ENCODE peak calls at places on chromosomes 4 and X, in ten cellular contexts. Q is stomach; F is mucosa of descending colon; Y is lung; U is AG10803; V is naive thymus-derived CD4-positive, alpha-beta T cell; J is dorsolateral prefrontal cortex; X is AG09309; E is GM12865; C is fibroblast of the aortic adventitia. I is an unnamed sample.

GRCh38 chr4:140626982-140627381 is 58.2 kb upstream of the UCP1 start:
- DNase-seq in Y (no peak), E (no peak), U (no peak), J (no peak), F (no peak), Q (no peak), C (no peak), V (no peak), X (no peak), I (no peak)

GRCh38 chr4:2946812-2947600 is 16.2 kb downstream of the NOP14 start:
- DNase-seq in X (no peak), Y (no peak), C (no peak), E (no peak), F (no peak), Q (no peak), V (no peak), J (no peak), U (no peak), I (no peak)

GRCh38 chr4:4762909-4763814 is 96.3 kb upstream of the MSX1 start:
- DNase-seq in F (no peak), X (peak), V (no peak), E (peak), J (no peak), Y (no peak), Q (no peak), C (peak), U (peak), I (peak)

GRCh38 chrX:27583976-27584375 is 6.2 kb upstream of the DCAF8L2 start:
- DNase-seq in E (no peak), X (no peak), J (no peak), Y (no peak), U (no peak), V (no peak), Q (no peak), C (peak), F (no peak), I (no peak)

GRCh38 chrX:140744085-140744484 is 34.5 kb downstream of the LINC00632 start:
- DNase-seq in C (no peak), Y (no peak), V (no peak), Q (no peak), F (no peak), J (no peak), U (no peak), E (no peak), X (no peak), I (peak)

GRCh38 chrX:112746812-112747630 is 67.3 kb upstream of the LHFPL1 start:
- DNase-seq in J (no peak), F (no peak), Q (no peak), C (peak), E (no peak), X (no peak), U (no peak), V (no peak), Y (no peak), I (no peak)

GRCh38 chrX:15299945-15300851 is 15.2 kb downstream of the ASB11 start:
- DNase-seq in V (no peak), Y (no peak), U (peak), C (peak), X (no peak), Q (no peak), J (no peak), E (peak), F (no peak), I (no peak)

GRCh38 chr4:36269116-36269515 is 12.3 kb upstream of the DTHD1 start:
- DNase-seq in J (no peak), U (no peak), Y (no peak), Q (no peak), F (no peak), X (no peak), C (no peak), V (peak), E (peak), I (peak)

GRCh38 chr4:35604724-35605123 is 639.6 kb downstream of the ARAP2 start:
- DNase-seq in E (peak), Y (no peak), F (no peak), U (no peak), J (no peak), C (no peak), V (no peak), Q (no peak), X (no peak), I (no peak)

GRCh38 chr4:4461850-4462249 is 74.9 kb downstream of the NSG1 start:
- DNase-seq in Q (peak), E (no peak), C (no peak), V (no peak), J (no peak), U (no peak), Y (no peak), X (no peak), F (peak), I (peak)

GRCh38 chrX:18877472-18877871 is 106.4 kb downstream of the PHKA2 start:
- DNase-seq in E (no peak), V (no peak), Y (no peak), F (no peak), Q (no peak), U (no peak), C (no peak), X (no peak), J (no peak), I (no peak)

GRCh38 chr4:145956288-145956890 is 17.8 kb upstream of the ZNF827 start:
- DNase-seq in J (no peak), U (peak), F (no peak), C (peak), V (peak), Q (no peak), X (no peak), E (peak), Y (no peak), I (no peak)

GRCh38 chrX:40094900-40095587 is 2.7 kb downstream of the BCOR start:
- DNase-seq in Y (no peak), C (no peak), J (no peak), E (no peak), U (no peak), X (no peak), V (no peak), F (peak), Q (no peak), I (no peak)

GRCh38 chr4:89803915-89804314 is 33.0 kb downstream of the SNCA start:
- DNase-seq in J (no peak), V (no peak), E (no peak), U (no peak), Q (no peak), Y (no peak), F (no peak), C (no peak), X (no peak), I (no peak)

GRCh38 chr4:47856713-47857112 is 18.8 kb upstream of the CORIN start:
- DNase-seq in X (no peak), E (no peak), F (no peak), Y (no peak), U (no peak), C (no peak), J (no peak), Q (no peak), V (no peak), I (no peak)

GRCh38 chr4:53043900-53044650 is 182.0 kb downstream of the RASL11B start:
- DNase-seq in E (no peak), V (no peak), C (no peak), U (no peak), Q (no peak), J (no peak), Y (no peak), X (no peak), F (no peak), I (no peak)

GRCh38 chr4:38069271-38069760 is 109.1 kb downstream of the PTTG2 start:
- DNase-seq in C (peak), J (no peak), F (peak), U (no peak), X (no peak), E (peak), Q (peak), Y (peak), V (peak), I (no peak)

GRCh38 chrX:44459501-44459900 is 83.2 kb downstream of the FUNDC1 start:
- DNase-seq in F (no peak), C (no peak), Q (no peak), Y (no peak), X (no peak), J (no peak), V (no peak), E (no peak), U (no peak), I (no peak)

GRCh38 chr4:66688674-66689073 is 856.6 kb downstream of the CENPC start:
- DNase-seq in C (peak), X (peak), U (peak), F (no peak), E (no peak), J (no peak), Q (no peak), Y (no peak), V (no peak), I (no peak)

GRCh38 chr4:53644607-53645006 is 53.3 kb upstream of the LNX1 start:
- DNase-seq in Y (peak), F (peak), V (no peak), C (no peak), Q (peak), J (no peak), U (no peak), X (no peak), E (peak), I (no peak)

GRCh38 chrX:129606918-129607317 is 47.8 kb downstream of the APLN start:
- DNase-seq in C (peak), J (no peak), F (peak), Y (peak), U (peak), Q (peak), X (no peak), V (peak), E (peak), I (no peak)

GRCh38 chrX:48461830-48462229 is 8.2 kb downstream of the SLC38A5 start:
- DNase-seq in C (no peak), Q (no peak), V (no peak), E (peak), U (no peak), Y (no peak), X (no peak), J (no peak), F (no peak), I (no peak)

GRCh38 chrX:34365482-34365881 is 233.4 kb upstream of the FAM47A start:
- DNase-seq in E (no peak), U (peak), V (no peak), C (peak), J (no peak), F (no peak), X (no peak), Q (no peak), Y (no peak), I (no peak)

GRCh38 chr4:110867251-110867960 is 244.5 kb upstream of the PITX2 start:
- DNase-seq in E (peak), J (no peak), Q (no peak), U (no peak), F (no peak), Y (no peak), V (no peak), X (no peak), C (no peak), I (no peak)

GRCh38 chrX:10360121-10360520 is 203.3 kb downstream of the CLCN4 start:
- DNase-seq in V (no peak), U (peak), C (peak), Q (no peak), X (no peak), Y (no peak), F (no peak), E (no peak), J (peak), I (no peak)

GRCh38 chr4:173199553-173199952 is 30.9 kb downstream of the GALNT7 start:
- DNase-seq in Y (no peak), C (no peak), U (no peak), V (no peak), E (no peak), J (no peak), X (no peak), Q (no peak), F (no peak), I (no peak)

GRCh38 chr4:47531241-47531953 is 46.3 kb downstream of the ATP10D start:
- DNase-seq in J (no peak), V (peak), U (peak), X (no peak), F (no peak), C (peak), Y (no peak), Q (peak), E (peak), I (peak)

GRCh38 chr4:147560632-147561031 is 56.6 kb upstream of the TMEM184C start:
- DNase-seq in E (no peak), X (no peak), F (no peak), J (no peak), V (no peak), Y (no peak), U (peak), Q (no peak), C (peak), I (no peak)

GRCh38 chr4:143555676-143556075 is 42.2 kb downstream of the SMARCA5 start:
- DNase-seq in C (no peak), V (no peak), U (no peak), F (no peak), J (no peak), Y (no peak), Q (no peak), E (no peak), X (no peak), I (no peak)

GRCh38 chr4:143559757-143560147 is 46.2 kb downstream of the SMARCA5 start:
- DNase-seq in C (no peak), J (no peak), X (no peak), E (peak), F (peak), V (no peak), U (no peak), Y (no peak), Q (no peak), I (no peak)

GRCh38 chr4:143554728-143555597 is 41.5 kb downstream of the SMARCA5 start:
- DNase-seq in Y (no peak), C (no peak), Q (no peak), X (no peak), F (no peak), J (no peak), E (peak), V (no peak), U (no peak), I (peak)

GRCh38 chr4:143558286-143558685 is 44.8 kb downstream of the SMARCA5 start:
- DNase-seq in V (no peak), F (no peak), U (no peak), J (no peak), C (no peak), X (no peak), E (no peak), Y (no peak), Q (no peak), I (no peak)

GRCh38 chr4:143558823-143559756 is 45.6 kb downstream of the SMARCA5 start:
- DNase-seq in V (peak), E (peak), U (peak), F (peak), Q (peak), J (peak), X (peak), C (peak), Y (peak), I (no peak)
- H3K4me3 ChIP-seq in V (peak), E (peak), U (peak), F (peak), Q (peak), J (peak), X (peak), C (peak), Y (peak), I (no peak)

GRCh38 chr4:71184195-71184781 is 154.5 kb upstream of the SLC4A4 start:
- DNase-seq in J (peak), V (peak), E (peak), U (peak), X (peak), Q (peak), C (peak), F (no peak), Y (peak), I (peak)

GRCh38 chr4:71186566-71187398 is 152.0 kb upstream of the SLC4A4 start:
- DNase-seq in E (no peak), C (peak), F (peak), Q (peak), X (no peak), Y (peak), V (peak), J (peak), U (peak), I (peak)

GRCh38 chr4:71188197-71188625 is 150.6 kb upstream of the SLC4A4 start:
- DNase-seq in Q (no peak), C (no peak), F (no peak), X (no peak), V (no peak), U (no peak), E (no peak), J (no peak), Y (no peak), I (no peak)

GRCh38 chr4:71187399-71188196 is 151.2 kb upstream of the SLC4A4 start:
- DNase-seq in U (peak), E (no peak), V (no peak), C (peak), X (peak), J (peak), Q (peak), F (peak), Y (peak), I (peak)

DNA sequence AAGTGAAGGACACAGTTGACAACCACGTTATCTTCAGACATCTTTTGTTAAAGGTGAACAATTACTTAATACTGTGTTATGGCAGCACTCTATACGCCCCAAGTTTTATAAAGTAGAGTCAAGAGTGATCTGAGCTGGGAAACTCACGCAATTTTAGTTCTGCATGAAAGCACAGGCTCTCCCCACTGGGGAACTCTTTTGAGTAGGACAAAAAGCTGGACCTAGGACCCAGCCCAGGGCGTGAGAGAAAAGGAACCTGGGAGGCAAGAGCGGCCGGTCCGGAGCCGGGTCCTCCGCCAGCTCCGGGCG is 152.6 kb upstream of the SLC4A4 start:
- DNase-seq in V (no peak), F (no peak), X (no peak), E (no peak), U (no peak), J (no peak), C (no peak), Q (no peak), Y (no peak), I (no peak)
- H3K4me3 ChIP-seq in V (peak), F (peak), X (peak), E (no peak), U (peak), J (peak), C (peak), Q (peak), Y (peak), I (peak)

DNA sequence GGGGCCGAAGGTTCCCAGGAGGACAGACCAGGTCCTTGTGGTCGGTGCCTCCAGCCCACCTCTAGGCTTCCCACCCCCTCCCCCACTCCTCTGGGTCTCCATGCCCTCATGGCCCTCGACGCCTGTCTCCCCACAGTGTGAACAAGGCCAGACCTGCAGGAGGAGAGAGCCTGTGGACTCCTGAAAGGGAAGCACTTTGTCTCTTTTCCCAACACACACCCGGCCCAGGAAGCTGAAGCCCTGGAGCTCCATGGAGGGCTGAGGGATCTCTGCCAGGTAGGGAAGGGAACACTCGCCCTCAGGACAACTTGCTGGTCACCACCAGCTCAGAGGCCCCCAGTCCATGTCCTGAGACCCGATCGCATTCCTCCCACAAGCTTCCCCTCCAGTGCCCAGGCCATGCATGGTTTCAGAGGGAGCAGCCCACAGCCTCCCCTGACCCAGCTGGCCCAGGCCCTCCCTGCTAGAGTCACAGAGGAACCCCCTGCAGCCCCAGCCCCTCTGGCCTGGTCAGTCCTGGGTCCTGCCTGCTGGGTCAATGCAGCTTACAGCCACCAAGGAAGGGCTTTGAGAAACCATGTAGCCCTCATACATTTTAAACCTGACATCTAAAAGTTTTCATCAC is 60.8 kb downstream of the ABLIM2 start:
- DNase-seq in J (no peak), V (no peak), Y (no peak), Q (no peak), E (no peak), F (no peak), C (no peak), U (no peak), X (no peak), I (no peak)
- H3K4me3 ChIP-seq in J (no peak), V (no peak), Y (no peak), Q (no peak), E (no peak), F (no peak), C (no peak), U (no peak), X (no peak), I (no peak)

GRCh38 chr4:40506066-40506465 is 123.6 kb downstream of the RBM47 start:
- DNase-seq in C (no peak), Y (no peak), Q (no peak), E (no peak), X (no peak), F (no peak), U (no peak), J (no peak), V (no peak), I (no peak)
- H3K4me3 ChIP-seq in C (no peak), Y (no peak), Q (no peak), E (no peak), X (no peak), F (no peak), U (no peak), J (no peak), V (no peak), I (no peak)

DNA sequence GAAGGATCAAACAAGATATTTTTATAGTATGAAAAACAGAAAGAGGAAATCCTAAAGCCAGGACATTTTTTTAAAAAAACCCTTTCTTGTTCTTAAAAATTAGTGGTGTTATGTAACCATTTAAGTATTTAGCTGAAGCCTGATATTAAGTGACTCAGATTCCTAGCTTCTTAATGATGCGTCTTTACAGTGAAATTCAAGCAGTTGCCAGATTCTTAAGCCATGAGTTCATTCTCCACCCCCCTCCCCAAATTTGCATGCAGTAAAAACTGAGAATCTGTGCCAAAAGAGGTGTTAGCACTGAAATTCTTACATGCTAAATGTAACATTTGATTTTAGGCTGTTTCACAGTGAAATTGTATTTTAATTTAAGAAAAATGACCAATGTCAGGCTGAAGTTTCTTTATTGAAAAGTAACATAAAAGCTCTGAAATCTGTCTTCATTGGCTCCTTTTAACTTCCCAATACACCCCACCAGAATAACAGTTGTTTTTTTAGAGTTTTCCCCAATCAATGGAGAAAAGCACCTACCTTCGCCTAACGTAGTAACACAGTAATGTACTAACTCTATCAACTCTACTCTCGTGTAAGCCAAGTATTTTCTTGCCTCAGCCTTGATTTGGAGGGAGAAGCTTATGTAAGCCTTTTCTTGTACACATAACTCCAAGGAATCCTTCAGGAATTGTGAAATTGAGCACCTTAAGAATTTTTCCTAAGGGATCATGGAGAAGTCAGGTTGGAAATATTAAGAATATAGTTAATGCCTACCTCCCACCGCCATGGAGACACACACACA is 181.0 kb downstream of the RAPGEF2 start:
- DNase-seq in V (no peak), Q (no peak), U (peak), J (no peak), F (no peak), C (peak), E (no peak), X (no peak), Y (no peak), I (no peak)
- H3K4me3 ChIP-seq in V (no peak), Q (no peak), U (no peak), J (peak), F (no peak), C (peak), E (no peak), X (no peak), Y (no peak), I (no peak)